ENCODE peak calls at places on chromosomes 4 and X, in six cellular contexts. Q is Right ventricle myocardium superior; A is DMS79 treated with DMSO at 0.1 percent for 48 hours; F is activated naive CD8-positive, alpha-beta T cell treated with anti-CD3 and anti-CD28 coated beads, Interleukin-2, amount 50 U/mL, for 24 hours; C is tibial nerve; Y is kidney epithelial cell. E is an unnamed sample.
A peak's percentile ranks its signal among the peaks of the same experiment; 100 is the strongest.

GRCh38 chrX:1925053-1925481 is 310.2 kb downstream of the ASMT start:
- DNase-seq in A (no peak), F (no peak), Q (no peak), C (no peak), Y (no peak), E (no peak)

GRCh38 chrX:46180258-46180687 is 364.9 kb downstream of the ZNF674 start:
- DNase-seq in Y (no peak), C (no peak), F (peak; percentile 17), Q (no peak), A (peak; percentile 82), E (peak; percentile 43)

GRCh38 chr4:121783210-121783609 is 17.9 kb upstream of the EXOSC9 start:
- DNase-seq in A (no peak), C (no peak), Q (no peak), F (no peak), Y (no peak), E (no peak)

GRCh38 chr4:70874268-70875156 is 27.7 kb upstream of the MOB1B start:
- DNase-seq in A (no peak), Q (no peak), Y (no peak), C (no peak), F (no peak), E (no peak)

GRCh38 chr4:20760053-20760452 is 59.8 kb downstream of the PACRGL start:
- DNase-seq in F (no peak), C (no peak), Y (no peak), Q (no peak), A (no peak), E (no peak)

GRCh38 chrX:19758536-19758935 is 128.9 kb downstream of the SH3KBP1 start:
- DNase-seq in A (no peak), C (no peak), Y (no peak), F (no peak), Q (no peak), E (no peak)

GRCh38 chr4:144894525-144894924 is 203.5 kb downstream of the ANAPC10 start:
- DNase-seq in A (no peak), Y (peak; percentile 16), Q (peak; percentile 47), C (peak; percentile 39), F (no peak), E (no peak)

GRCh38 chrX:13051529-13052172 is 7.2 kb upstream of the FAM9C start:
- DNase-seq in C (no peak), A (no peak), Y (no peak), Q (no peak), F (no peak), E (peak; percentile 89)

GRCh38 chr4:2289311-2289954 is 27.5 kb upstream of the MXD4 start:
- DNase-seq in A (no peak), Y (no peak), Q (no peak), C (no peak), F (no peak), E (no peak)

GRCh38 chr4:37528161-37528560 is 158.0 kb downstream of the RELL1 start:
- DNase-seq in Q (no peak), C (no peak), F (no peak), Y (no peak), A (no peak), E (no peak)

GRCh38 chr4:99816611-99817309 is at the start of gene DAPP1:
- DNase-seq in F (peak; percentile 71), Q (peak; percentile 54), C (peak; percentile 5), Y (no peak), A (no peak), E (no peak)

GRCh38 chr4:183384516-183384915 is 59.9 kb upstream of the CDKN2AIP start:
- DNase-seq in Q (no peak), A (no peak), Y (no peak), F (no peak), C (no peak), E (no peak)

GRCh38 chr4:83490876-83491450 is 6.1 kb upstream of the ABRAXAS1 start:
- DNase-seq in C (no peak), Q (no peak), A (no peak), F (no peak), Y (no peak), E (peak; percentile 62)

GRCh38 chr4:132809298-132810032 is 339.6 kb upstream of the PCDH10 start:
- DNase-seq in A (no peak), Y (no peak), F (no peak), Q (no peak), C (no peak), E (no peak)

GRCh38 chrX:151228935-151229334 is 52.6 kb downstream of the GPR50 start:
- DNase-seq in A (no peak), C (no peak), Q (no peak), F (no peak), Y (no peak), E (no peak)

GRCh38 chr4:69075061-69075792 is 21.0 kb upstream of the UGT2B7 start:
- DNase-seq in Q (no peak), A (no peak), C (no peak), Y (no peak), F (no peak), E (no peak)

GRCh38 chr4:26692014-26692726 is 108.3 kb downstream of the TBC1D19 start:
- DNase-seq in A (no peak), Y (no peak), F (no peak), Q (no peak), C (no peak), E (no peak)

GRCh38 chrX:156002517-156002916 is 5.0 kb downstream of the IL9R start:
- DNase-seq in Y (no peak), A (no peak), C (no peak), Q (no peak), F (no peak), E (no peak)

GRCh38 chr4:118772149-118773081 is 63.5 kb downstream of the SEC24D start:
- DNase-seq in C (no peak), A (peak; percentile 3), Q (no peak), Y (peak; percentile 7), F (no peak), E (peak; percentile 72)

GRCh38 chrX:106566362-106566761 is 45.4 kb upstream of the RADX start:
- DNase-seq in F (no peak), Y (no peak), C (no peak), Q (no peak), A (no peak), E (no peak)

GRCh38 chr4:55706526-55706925 is 70.4 kb upstream of the NMU start:
- DNase-seq in A (no peak), Q (no peak), Y (no peak), C (no peak), F (no peak), E (no peak)

GRCh38 chr4:54439831-54440243 is 210.7 kb downstream of the PDGFRA start:
- DNase-seq in C (peak; percentile 26), A (no peak), Y (no peak), Q (peak; percentile 48), F (no peak), E (peak; percentile 75)

GRCh38 chrX:105564536-105564935 is 257.8 kb upstream of the NRK start:
- DNase-seq in Y (peak; percentile 58), C (no peak), Q (no peak), A (no peak), F (no peak), E (no peak)

GRCh38 chrX:21479695-21480280 is 105.6 kb downstream of the CNKSR2 start:
- DNase-seq in A (no peak), F (no peak), Y (peak; percentile 32), C (peak; percentile 6), Q (no peak), E (peak; percentile 60)

GRCh38 chr4:141977433-141977832 is 341.1 kb downstream of the IL15 start:
- DNase-seq in Q (no peak), Y (no peak), C (no peak), F (no peak), A (no peak), E (no peak)

GRCh38 chrX:16250296-16250695 is 83.0 kb downstream of the MAGEB17 start:
- DNase-seq in Q (no peak), Y (no peak), F (no peak), A (no peak), C (no peak), E (peak; percentile 10)